ENCODE peak calls at places on chromosomes 4 and X, in seven cellular contexts. U is fibroblast of lung, K is ascending aorta, P is testis, T is left ventricle myocardium inferior, F is aorta, J is body of pancreas. E is an unnamed sample.

GRCh38 chr4:38759077-38759789 is 23.6 kb downstream of the TLR10 start:
- DNase-seq in F (no peak), J (peak; percentile 66), P (peak; percentile 85), K (peak; percentile 73), T (peak; percentile 25), U (peak; percentile 73), E (peak; percentile 59)

GRCh38 chr4:39331191-39331590 is 35.0 kb downstream of the RFC1 start:
- DNase-seq in T (no peak), U (peak; percentile 58), P (no peak), K (no peak), J (no peak), F (no peak), E (no peak)

GRCh38 chrX:64350521-64350920 is 44.7 kb downstream of the MTMR8 start:
- DNase-seq in K (no peak), U (no peak), J (no peak), P (no peak), T (no peak), F (no peak), E (no peak)

GRCh38 chr4:139940600-139940999 is 213.4 kb downstream of the MAML3 start:
- DNase-seq in P (no peak), J (no peak), T (no peak), F (no peak), U (no peak), K (no peak), E (no peak)

GRCh38 chr4:7006411-7006810 is 36.8 kb upstream of the TADA2B start:
- DNase-seq in T (no peak), K (no peak), J (no peak), F (no peak), P (no peak), U (no peak), E (no peak)

GRCh38 chr4:146978641-146979040 is 33.0 kb upstream of the TTC29 start:
- DNase-seq in F (no peak), T (no peak), J (no peak), K (no peak), P (no peak), U (no peak), E (no peak)

GRCh38 chrX:19964017-19964710 is 26.7 kb downstream of the BCLAF3 start:
- DNase-seq in P (no peak), F (no peak), J (no peak), K (no peak), U (peak; percentile 10), T (no peak), E (no peak)

GRCh38 chr4:56261027-56261426 is 126.3 kb downstream of the AASDH start:
- DNase-seq in F (no peak), J (no peak), K (no peak), U (no peak), P (no peak), T (no peak), E (no peak)

GRCh38 chr4:108255203-108255747 is 86.5 kb upstream of the LEF1 start:
- DNase-seq in F (no peak), P (no peak), T (no peak), K (no peak), U (no peak), J (no peak), E (no peak)

GRCh38 chrX:46218373-46218772 is 326.8 kb downstream of the ZNF674 start:
- DNase-seq in K (no peak), J (no peak), T (no peak), P (no peak), U (peak; percentile 27), F (no peak), E (no peak)

GRCh38 chrX:82666355-82666754 is 841.7 kb upstream of the POU3F4 start:
- DNase-seq in U (no peak), T (no peak), P (no peak), F (no peak), K (no peak), J (no peak), E (no peak)

GRCh38 chrX:8803326-8803725 is 2.1 kb upstream of the FAM9A start:
- DNase-seq in J (no peak), P (no peak), F (no peak), T (no peak), U (peak; percentile 20), K (no peak), E (no peak)

GRCh38 chr4:185559913-185560281 is 24.6 kb upstream of the PDLIM3 start:
- DNase-seq in U (peak; percentile 87), P (no peak), T (no peak), F (peak; percentile 83), J (peak; percentile 66), K (peak; percentile 82), E (peak; percentile 19)

GRCh38 chr4:6562931-6563901 is 11.8 kb upstream of the MAN2B2 start:
- DNase-seq in K (no peak), P (peak; percentile 22), U (peak; percentile 30), J (no peak), T (no peak), F (no peak), E (no peak)

GRCh38 chr4:119024102-119024501 is 111.5 kb upstream of the MYOZ2 start:
- DNase-seq in U (no peak), K (no peak), P (no peak), F (no peak), J (no peak), T (no peak), E (no peak)

GRCh38 chr4:119017634-119018033 is 118.0 kb upstream of the MYOZ2 start:
- DNase-seq in J (no peak), K (no peak), T (no peak), U (no peak), P (no peak), F (no peak), E (no peak)

GRCh38 chr4:119025440-119025839 is 110.2 kb upstream of the MYOZ2 start:
- DNase-seq in K (peak; percentile 85), P (no peak), T (peak; percentile 37), J (peak; percentile 34), U (peak; percentile 77), F (peak; percentile 77), E (peak; percentile 46)

GRCh38 chr4:119016636-119017035 is 119.0 kb upstream of the MYOZ2 start:
- DNase-seq in K (peak; percentile 63), U (peak; percentile 88), T (no peak), F (no peak), P (no peak), J (no peak), E (no peak)

GRCh38 chr4:119020158-119020557 is 115.5 kb upstream of the MYOZ2 start:
- DNase-seq in P (no peak), J (no peak), U (peak; percentile 67), F (no peak), T (no peak), K (no peak), E (no peak)
- H3K4me1 ChIP-seq in P (no peaks in the 10 kb centered on the region), J (peaks cover 4% of the 10 kb centered on the region), U (peaks cover 12% of the 10 kb centered on the region), F (no peaks in the 10 kb centered on the region), T (peaks cover 79% of the 10 kb centered on the region), K (peaks cover 34% of the 10 kb centered on the region), E (no peaks in the 10 kb centered on the region)

DNA sequence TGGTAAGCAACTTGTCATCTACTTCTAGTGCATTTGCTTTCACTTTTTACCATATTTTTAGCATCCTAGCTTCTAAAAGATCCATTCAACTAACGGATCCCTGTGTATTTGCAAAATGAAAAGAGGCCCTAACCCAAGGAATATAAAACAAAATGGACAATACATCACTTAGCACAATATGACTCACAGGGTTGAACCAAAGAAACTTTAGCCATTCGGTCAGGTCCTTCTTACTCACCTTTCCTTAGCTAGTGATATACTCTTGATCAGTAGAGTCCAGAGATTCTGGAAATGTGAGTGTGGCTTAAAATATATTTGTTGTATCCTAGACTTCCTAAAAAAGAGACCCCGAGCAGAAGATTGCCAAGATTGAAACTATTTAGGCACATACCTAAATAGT is 19.5 kb downstream of the TMPRSS11E start:
- DNase-seq in F (no peak), U (peak; percentile 58), T (no peak), P (no peak), K (no peak), J (no peak), E (no peak)
- H3K4me1 ChIP-seq in F (no peaks in the 10 kb centered on the region), U (no peaks in the 10 kb centered on the region), T (no peaks in the 10 kb centered on the region), P (no peaks in the 10 kb centered on the region), K (no peaks in the 10 kb centered on the region), J (no peaks in the 10 kb centered on the region), E (no peaks in the 10 kb centered on the region)

GRCh38 chr4:13481569-13481968 is 2.6 kb downstream of the RAB28 start:
- DNase-seq in T (no peak), F (no peak), J (no peak), P (no peak), K (no peak), U (peak; percentile 63), E (no peak)
- H3K4me1 ChIP-seq in T (peaks cover 81% of the 10 kb centered on the region), F (peaks cover 3% of the 10 kb centered on the region), J (peaks cover 16% of the 10 kb centered on the region), P (peaks cover 11% of the 10 kb centered on the region), K (peaks cover 18% of the 10 kb centered on the region), U (no peaks in the 10 kb centered on the region), E (peaks cover 2% of the 10 kb centered on the region)

GRCh38 chrX:65750674-65751469 is 83.4 kb downstream of the MSN start:
- DNase-seq in T (no peak), F (no peak), J (no peak), K (no peak), U (no peak), P (no peak), E (peak; percentile 38)
- H3K4me1 ChIP-seq in T (no peaks in the 10 kb centered on the region), F (no peaks in the 10 kb centered on the region), J (no peaks in the 10 kb centered on the region), K (no peaks in the 10 kb centered on the region), U (no peaks in the 10 kb centered on the region), P (no peaks in the 10 kb centered on the region), E (no peaks in the 10 kb centered on the region)

GRCh38 chr4:76704133-76704881 is 193.6 kb downstream of the SOWAHB start:
- DNase-seq in P (no peak), F (no peak), J (peak; percentile 73), T (no peak), U (peak; percentile 75), K (no peak), E (peak; percentile 98)
- H3K4me1 ChIP-seq in P (peaks cover 8% of the 10 kb centered on the region), F (peaks cover 29% of the 10 kb centered on the region), J (peaks cover 38% of the 10 kb centered on the region), T (peaks cover 38% of the 10 kb centered on the region), U (peaks cover 25% of the 10 kb centered on the region), K (peaks cover 53% of the 10 kb centered on the region), E (peaks cover 16% of the 10 kb centered on the region)

DNA sequence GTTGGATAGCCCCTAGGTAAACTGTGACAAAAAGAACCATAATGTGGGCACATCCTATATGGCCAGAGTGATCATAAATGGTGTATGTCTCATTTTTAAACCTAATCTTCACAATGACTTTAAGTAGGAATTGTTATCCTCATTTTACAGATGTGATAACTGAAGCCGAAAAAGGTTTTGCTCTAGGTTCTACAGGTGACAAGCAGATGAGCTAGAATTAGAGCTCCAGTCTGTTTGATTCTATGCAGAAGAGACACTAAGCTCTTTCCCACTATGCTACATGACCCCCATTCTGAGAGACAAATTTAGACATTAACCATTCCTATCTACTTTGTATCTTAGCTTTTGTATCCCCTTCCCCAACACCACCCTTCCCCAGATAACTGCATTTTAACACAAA is 2.0 kb downstream of the AREG start:
- DNase-seq in J (no peak), F (no peak), U (no peak), T (no peak), K (no peak), P (no peak), E (no peak)
- H3K4me1 ChIP-seq in J (peaks cover 7% of the 10 kb centered on the region), F (no peaks in the 10 kb centered on the region), U (peaks cover 2% of the 10 kb centered on the region), T (peaks cover 18% of the 10 kb centered on the region), K (no peaks in the 10 kb centered on the region), P (no peaks in the 10 kb centered on the region), E (no peaks in the 10 kb centered on the region)

DNA sequence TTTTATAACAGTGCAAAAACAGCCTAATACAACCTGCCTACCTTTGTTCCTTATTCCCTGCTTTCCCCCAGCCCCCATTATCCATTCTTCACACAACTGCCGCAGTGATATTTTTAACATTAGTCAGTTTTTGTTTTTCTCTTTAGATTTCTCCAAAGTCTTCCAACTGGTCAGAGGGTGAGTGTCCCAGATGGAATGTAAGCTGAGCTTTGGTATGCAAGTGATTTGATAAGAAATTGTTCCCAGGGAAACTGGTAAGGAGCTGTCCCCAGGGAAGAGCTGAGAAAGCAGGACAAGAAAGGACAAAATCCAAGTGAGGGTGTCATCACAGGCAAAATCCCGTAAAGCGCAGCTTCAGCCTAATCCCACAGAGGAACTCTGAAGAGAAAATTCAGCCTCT is 475.5 kb upstream of the ADGRL3 start:
- DNase-seq in U (peak; percentile 94), F (no peak), K (peak; percentile 72), J (no peak), P (no peak), T (no peak), E (peak; percentile 0)
- H3K4me1 ChIP-seq in U (peaks cover 6% of the 10 kb centered on the region), F (peaks cover 3% of the 10 kb centered on the region), K (peaks cover 16% of the 10 kb centered on the region), J (no peaks in the 10 kb centered on the region), P (no peaks in the 10 kb centered on the region), T (no peaks in the 10 kb centered on the region), E (no peaks in the 10 kb centered on the region)

E was measured in small intestine.